ENCODE peak calls at places on chromosome 19, in ten cellular contexts. One of them, this sample, is unnamed.

GRCh38 chr19:53388168-53388567 is 6.8 kb upstream of the ZNF765 start:
- ATAC-seq in T-cell: no peak
- ATAC-seq in gastroesophageal sphincter: no peak
- ATAC-seq in upper lobe of right lung: no peak
- ATAC-seq in mucosa of descending colon: no peak
- ATAC-seq in esophagus mucosa: no peak
- ATAC-seq in stimulated activated naive CD8-positive, alpha-beta T cell treated with anti-CD3 and anti-CD28 coated beads, Interleukin-15, Interleukin-2, amounts not matched to agents 100 U/mL and 50 U/mL, for 24 hours: no peak
- ATAC-seq in DND-41: no peak
- ATAC-seq in activated T-cell treated with anti-CD3 and anti-CD28 coated beads, Interleukin-2, amount 50 U/mL, for 72 hours: no peak
- ATAC-seq in activated CD4-positive, CD25-positive, alpha-beta regulatory T cell treated with anti-CD3 and anti-CD28 coated beads, Interleukin-2, amount 50 U/mL, for 24 hours: no peak
- ATAC-seq in this sample: no peak

GRCh38 chr19:10514211-10515145 is 2.8 kb downstream of the S1PR5 start:
- ATAC-seq in T-cell: peak
- ATAC-seq in gastroesophageal sphincter: no peak
- ATAC-seq in upper lobe of right lung: no peak
- ATAC-seq in mucosa of descending colon: peak
- ATAC-seq in esophagus mucosa: no peak
- ATAC-seq in stimulated activated naive CD8-positive, alpha-beta T cell treated with anti-CD3 and anti-CD28 coated beads, Interleukin-15, Interleukin-2, amounts not matched to agents 100 U/mL and 50 U/mL, for 24 hours: peak
- ATAC-seq in DND-41: no peak
- ATAC-seq in activated T-cell treated with anti-CD3 and anti-CD28 coated beads, Interleukin-2, amount 50 U/mL, for 72 hours: peak
- ATAC-seq in activated CD4-positive, CD25-positive, alpha-beta regulatory T cell treated with anti-CD3 and anti-CD28 coated beads, Interleukin-2, amount 50 U/mL, for 24 hours: peak
- ATAC-seq in this sample: no peak

GRCh38 chr19:41307954-41308449 is 2.0 kb upstream of the CCDC97 start:
- ATAC-seq in T-cell: no peak
- ATAC-seq in gastroesophageal sphincter: no peak
- ATAC-seq in upper lobe of right lung: no peak
- ATAC-seq in mucosa of descending colon: no peak
- ATAC-seq in esophagus mucosa: no peak
- ATAC-seq in stimulated activated naive CD8-positive, alpha-beta T cell treated with anti-CD3 and anti-CD28 coated beads, Interleukin-15, Interleukin-2, amounts not matched to agents 100 U/mL and 50 U/mL, for 24 hours: no peak
- ATAC-seq in DND-41: no peak
- ATAC-seq in activated T-cell treated with anti-CD3 and anti-CD28 coated beads, Interleukin-2, amount 50 U/mL, for 72 hours: peak
- ATAC-seq in activated CD4-positive, CD25-positive, alpha-beta regulatory T cell treated with anti-CD3 and anti-CD28 coated beads, Interleukin-2, amount 50 U/mL, for 24 hours: peak
- ATAC-seq in this sample: peak

GRCh38 chr19:17136026-17136425 is 60.4 kb downstream of the MYO9B start:
- ATAC-seq in T-cell: no peak
- ATAC-seq in gastroesophageal sphincter: no peak
- ATAC-seq in upper lobe of right lung: no peak
- ATAC-seq in mucosa of descending colon: peak
- ATAC-seq in esophagus mucosa: no peak
- ATAC-seq in stimulated activated naive CD8-positive, alpha-beta T cell treated with anti-CD3 and anti-CD28 coated beads, Interleukin-15, Interleukin-2, amounts not matched to agents 100 U/mL and 50 U/mL, for 24 hours: no peak
- ATAC-seq in DND-41: no peak
- ATAC-seq in activated T-cell treated with anti-CD3 and anti-CD28 coated beads, Interleukin-2, amount 50 U/mL, for 72 hours: no peak
- ATAC-seq in activated CD4-positive, CD25-positive, alpha-beta regulatory T cell treated with anti-CD3 and anti-CD28 coated beads, Interleukin-2, amount 50 U/mL, for 24 hours: no peak
- ATAC-seq in this sample: no peak

GRCh38 chr19:33424181-33424580 is 50.7 kb downstream of the CEBPG start:
- ATAC-seq in T-cell: no peak
- ATAC-seq in gastroesophageal sphincter: no peak
- ATAC-seq in upper lobe of right lung: no peak
- ATAC-seq in mucosa of descending colon: no peak
- ATAC-seq in esophagus mucosa: no peak
- ATAC-seq in stimulated activated naive CD8-positive, alpha-beta T cell treated with anti-CD3 and anti-CD28 coated beads, Interleukin-15, Interleukin-2, amounts not matched to agents 100 U/mL and 50 U/mL, for 24 hours: no peak
- ATAC-seq in DND-41: no peak
- ATAC-seq in activated T-cell treated with anti-CD3 and anti-CD28 coated beads, Interleukin-2, amount 50 U/mL, for 72 hours: no peak
- ATAC-seq in activated CD4-positive, CD25-positive, alpha-beta regulatory T cell treated with anti-CD3 and anti-CD28 coated beads, Interleukin-2, amount 50 U/mL, for 24 hours: no peak
- ATAC-seq in this sample: no peak

GRCh38 chr19:35318679-35319448 is 10.1 kb upstream of the CD22 start:
- ATAC-seq in T-cell: no peak
- ATAC-seq in gastroesophageal sphincter: peak
- ATAC-seq in upper lobe of right lung: peak
- ATAC-seq in mucosa of descending colon: peak
- ATAC-seq in esophagus mucosa: peak
- ATAC-seq in stimulated activated naive CD8-positive, alpha-beta T cell treated with anti-CD3 and anti-CD28 coated beads, Interleukin-15, Interleukin-2, amounts not matched to agents 100 U/mL and 50 U/mL, for 24 hours: peak
- ATAC-seq in DND-41: no peak
- ATAC-seq in activated T-cell treated with anti-CD3 and anti-CD28 coated beads, Interleukin-2, amount 50 U/mL, for 72 hours: peak
- ATAC-seq in activated CD4-positive, CD25-positive, alpha-beta regulatory T cell treated with anti-CD3 and anti-CD28 coated beads, Interleukin-2, amount 50 U/mL, for 24 hours: peak
- ATAC-seq in this sample: peak

GRCh38 chr19:16367269-16367683 is 42.6 kb downstream of the KLF2 start:
- ATAC-seq in T-cell: no peak
- ATAC-seq in gastroesophageal sphincter: no peak
- ATAC-seq in upper lobe of right lung: no peak
- ATAC-seq in mucosa of descending colon: no peak
- ATAC-seq in esophagus mucosa: no peak
- ATAC-seq in stimulated activated naive CD8-positive, alpha-beta T cell treated with anti-CD3 and anti-CD28 coated beads, Interleukin-15, Interleukin-2, amounts not matched to agents 100 U/mL and 50 U/mL, for 24 hours: peak
- ATAC-seq in DND-41: peak
- ATAC-seq in activated T-cell treated with anti-CD3 and anti-CD28 coated beads, Interleukin-2, amount 50 U/mL, for 72 hours: peak
- ATAC-seq in activated CD4-positive, CD25-positive, alpha-beta regulatory T cell treated with anti-CD3 and anti-CD28 coated beads, Interleukin-2, amount 50 U/mL, for 24 hours: peak
- ATAC-seq in this sample: peak

GRCh38 chr19:50008532-50008931 is 16.6 kb downstream of the VRK3 start:
- ATAC-seq in T-cell: no peak
- ATAC-seq in gastroesophageal sphincter: no peak
- ATAC-seq in upper lobe of right lung: peak
- ATAC-seq in mucosa of descending colon: peak
- ATAC-seq in esophagus mucosa: no peak
- ATAC-seq in stimulated activated naive CD8-positive, alpha-beta T cell treated with anti-CD3 and anti-CD28 coated beads, Interleukin-15, Interleukin-2, amounts not matched to agents 100 U/mL and 50 U/mL, for 24 hours: no peak
- ATAC-seq in DND-41: no peak
- ATAC-seq in activated T-cell treated with anti-CD3 and anti-CD28 coated beads, Interleukin-2, amount 50 U/mL, for 72 hours: no peak
- ATAC-seq in activated CD4-positive, CD25-positive, alpha-beta regulatory T cell treated with anti-CD3 and anti-CD28 coated beads, Interleukin-2, amount 50 U/mL, for 24 hours: no peak
- ATAC-seq in this sample: no peak

GRCh38 chr19:13918726-13919411 is 12.9 kb downstream of the CC2D1A start:
- ATAC-seq in T-cell: no peak
- ATAC-seq in gastroesophageal sphincter: no peak
- ATAC-seq in upper lobe of right lung: no peak
- ATAC-seq in mucosa of descending colon: peak
- ATAC-seq in esophagus mucosa: peak
- ATAC-seq in stimulated activated naive CD8-positive, alpha-beta T cell treated with anti-CD3 and anti-CD28 coated beads, Interleukin-15, Interleukin-2, amounts not matched to agents 100 U/mL and 50 U/mL, for 24 hours: no peak
- ATAC-seq in DND-41: no peak
- ATAC-seq in activated T-cell treated with anti-CD3 and anti-CD28 coated beads, Interleukin-2, amount 50 U/mL, for 72 hours: no peak
- ATAC-seq in activated CD4-positive, CD25-positive, alpha-beta regulatory T cell treated with anti-CD3 and anti-CD28 coated beads, Interleukin-2, amount 50 U/mL, for 24 hours: no peak
- ATAC-seq in this sample: no peak

GRCh38 chr19:57830071-57830602 is at the start of gene ZNF587B:
- ATAC-seq in T-cell: no peak
- ATAC-seq in gastroesophageal sphincter: peak
- ATAC-seq in upper lobe of right lung: peak
- ATAC-seq in mucosa of descending colon: peak
- ATAC-seq in esophagus mucosa: peak
- ATAC-seq in stimulated activated naive CD8-positive, alpha-beta T cell treated with anti-CD3 and anti-CD28 coated beads, Interleukin-15, Interleukin-2, amounts not matched to agents 100 U/mL and 50 U/mL, for 24 hours: no peak
- ATAC-seq in DND-41: peak
- ATAC-seq in activated T-cell treated with anti-CD3 and anti-CD28 coated beads, Interleukin-2, amount 50 U/mL, for 72 hours: no peak
- ATAC-seq in activated CD4-positive, CD25-positive, alpha-beta regulatory T cell treated with anti-CD3 and anti-CD28 coated beads, Interleukin-2, amount 50 U/mL, for 24 hours: no peak
- ATAC-seq in this sample: no peak

GRCh38 chr19:40335101-40335500 is 13.1 kb downstream of the C19orf47 start:
- ATAC-seq in T-cell: no peak
- ATAC-seq in gastroesophageal sphincter: no peak
- ATAC-seq in upper lobe of right lung: no peak
- ATAC-seq in mucosa of descending colon: no peak
- ATAC-seq in esophagus mucosa: no peak
- ATAC-seq in stimulated activated naive CD8-positive, alpha-beta T cell treated with anti-CD3 and anti-CD28 coated beads, Interleukin-15, Interleukin-2, amounts not matched to agents 100 U/mL and 50 U/mL, for 24 hours: no peak
- ATAC-seq in DND-41: no peak
- ATAC-seq in activated T-cell treated with anti-CD3 and anti-CD28 coated beads, Interleukin-2, amount 50 U/mL, for 72 hours: no peak
- ATAC-seq in activated CD4-positive, CD25-positive, alpha-beta regulatory T cell treated with anti-CD3 and anti-CD28 coated beads, Interleukin-2, amount 50 U/mL, for 24 hours: no peak
- ATAC-seq in this sample: no peak

GRCh38 chr19:37957176-37957575 is 50.2 kb downstream of the SIPA1L3 start:
- ATAC-seq in T-cell: no peak
- ATAC-seq in gastroesophageal sphincter: no peak
- ATAC-seq in upper lobe of right lung: no peak
- ATAC-seq in mucosa of descending colon: no peak
- ATAC-seq in esophagus mucosa: no peak
- ATAC-seq in stimulated activated naive CD8-positive, alpha-beta T cell treated with anti-CD3 and anti-CD28 coated beads, Interleukin-15, Interleukin-2, amounts not matched to agents 100 U/mL and 50 U/mL, for 24 hours: no peak
- ATAC-seq in DND-41: no peak
- ATAC-seq in activated T-cell treated with anti-CD3 and anti-CD28 coated beads, Interleukin-2, amount 50 U/mL, for 72 hours: no peak
- ATAC-seq in activated CD4-positive, CD25-positive, alpha-beta regulatory T cell treated with anti-CD3 and anti-CD28 coated beads, Interleukin-2, amount 50 U/mL, for 24 hours: no peak
- ATAC-seq in this sample: no peak

GRCh38 chr19:7348587-7349230 is at the start of gene ARHGEF18:
- ATAC-seq in T-cell: peak
- ATAC-seq in gastroesophageal sphincter: peak
- ATAC-seq in upper lobe of right lung: peak
- ATAC-seq in mucosa of descending colon: peak
- ATAC-seq in esophagus mucosa: peak
- ATAC-seq in stimulated activated naive CD8-positive, alpha-beta T cell treated with anti-CD3 and anti-CD28 coated beads, Interleukin-15, Interleukin-2, amounts not matched to agents 100 U/mL and 50 U/mL, for 24 hours: peak
- ATAC-seq in DND-41: peak
- ATAC-seq in activated T-cell treated with anti-CD3 and anti-CD28 coated beads, Interleukin-2, amount 50 U/mL, for 72 hours: peak
- ATAC-seq in activated CD4-positive, CD25-positive, alpha-beta regulatory T cell treated with anti-CD3 and anti-CD28 coated beads, Interleukin-2, amount 50 U/mL, for 24 hours: peak
- ATAC-seq in this sample: peak

GRCh38 chr19:46159893-46160775 is 12.1 kb downstream of the IGFL2 start:
- ATAC-seq in T-cell: no peak
- ATAC-seq in gastroesophageal sphincter: no peak
- ATAC-seq in upper lobe of right lung: no peak
- ATAC-seq in mucosa of descending colon: peak
- ATAC-seq in esophagus mucosa: no peak
- ATAC-seq in stimulated activated naive CD8-positive, alpha-beta T cell treated with anti-CD3 and anti-CD28 coated beads, Interleukin-15, Interleukin-2, amounts not matched to agents 100 U/mL and 50 U/mL, for 24 hours: no peak
- ATAC-seq in DND-41: no peak
- ATAC-seq in activated T-cell treated with anti-CD3 and anti-CD28 coated beads, Interleukin-2, amount 50 U/mL, for 72 hours: no peak
- ATAC-seq in activated CD4-positive, CD25-positive, alpha-beta regulatory T cell treated with anti-CD3 and anti-CD28 coated beads, Interleukin-2, amount 50 U/mL, for 24 hours: no peak
- ATAC-seq in this sample: no peak

GRCh38 chr19:5102520-5102919 is 133.6 kb downstream of the KDM4B start:
- ATAC-seq in T-cell: no peak
- ATAC-seq in gastroesophageal sphincter: no peak
- ATAC-seq in upper lobe of right lung: no peak
- ATAC-seq in mucosa of descending colon: no peak
- ATAC-seq in esophagus mucosa: no peak
- ATAC-seq in stimulated activated naive CD8-positive, alpha-beta T cell treated with anti-CD3 and anti-CD28 coated beads, Interleukin-15, Interleukin-2, amounts not matched to agents 100 U/mL and 50 U/mL, for 24 hours: no peak
- ATAC-seq in DND-41: no peak
- ATAC-seq in activated T-cell treated with anti-CD3 and anti-CD28 coated beads, Interleukin-2, amount 50 U/mL, for 72 hours: no peak
- ATAC-seq in activated CD4-positive, CD25-positive, alpha-beta regulatory T cell treated with anti-CD3 and anti-CD28 coated beads, Interleukin-2, amount 50 U/mL, for 24 hours: no peak
- ATAC-seq in this sample: no peak

GRCh38 chr19:35725216-35725861 is 7.5 kb downstream of the KMT2B start:
- ATAC-seq in T-cell: no peak
- ATAC-seq in gastroesophageal sphincter: no peak
- ATAC-seq in upper lobe of right lung: no peak
- ATAC-seq in mucosa of descending colon: no peak
- ATAC-seq in esophagus mucosa: no peak
- ATAC-seq in stimulated activated naive CD8-positive, alpha-beta T cell treated with anti-CD3 and anti-CD28 coated beads, Interleukin-15, Interleukin-2, amounts not matched to agents 100 U/mL and 50 U/mL, for 24 hours: no peak
- ATAC-seq in DND-41: no peak
- ATAC-seq in activated T-cell treated with anti-CD3 and anti-CD28 coated beads, Interleukin-2, amount 50 U/mL, for 72 hours: no peak
- ATAC-seq in activated CD4-positive, CD25-positive, alpha-beta regulatory T cell treated with anti-CD3 and anti-CD28 coated beads, Interleukin-2, amount 50 U/mL, for 24 hours: no peak
- ATAC-seq in this sample: no peak

GRCh38 chr19:14061751-14062557 is at the start of gene PALM3:
- ATAC-seq in T-cell: no peak
- ATAC-seq in gastroesophageal sphincter: no peak
- ATAC-seq in upper lobe of right lung: peak
- ATAC-seq in mucosa of descending colon: peak
- ATAC-seq in esophagus mucosa: peak
- ATAC-seq in stimulated activated naive CD8-positive, alpha-beta T cell treated with anti-CD3 and anti-CD28 coated beads, Interleukin-15, Interleukin-2, amounts not matched to agents 100 U/mL and 50 U/mL, for 24 hours: no peak
- ATAC-seq in DND-41: no peak
- ATAC-seq in activated T-cell treated with anti-CD3 and anti-CD28 coated beads, Interleukin-2, amount 50 U/mL, for 72 hours: no peak
- ATAC-seq in activated CD4-positive, CD25-positive, alpha-beta regulatory T cell treated with anti-CD3 and anti-CD28 coated beads, Interleukin-2, amount 50 U/mL, for 24 hours: no peak
- ATAC-seq in this sample: no peak

GRCh38 chr19:51681286-51681956 is 11.7 kb upstream of the SPACA6 start:
- ATAC-seq in T-cell: no peak
- ATAC-seq in gastroesophageal sphincter: peak
- ATAC-seq in upper lobe of right lung: peak
- ATAC-seq in mucosa of descending colon: no peak
- ATAC-seq in esophagus mucosa: no peak
- ATAC-seq in stimulated activated naive CD8-positive, alpha-beta T cell treated with anti-CD3 and anti-CD28 coated beads, Interleukin-15, Interleukin-2, amounts not matched to agents 100 U/mL and 50 U/mL, for 24 hours: no peak
- ATAC-seq in DND-41: no peak
- ATAC-seq in activated T-cell treated with anti-CD3 and anti-CD28 coated beads, Interleukin-2, amount 50 U/mL, for 72 hours: no peak
- ATAC-seq in activated CD4-positive, CD25-positive, alpha-beta regulatory T cell treated with anti-CD3 and anti-CD28 coated beads, Interleukin-2, amount 50 U/mL, for 24 hours: no peak
- ATAC-seq in this sample: no peak

GRCh38 chr19:48258350-48258749 is 2.6 kb upstream of the CARD8 start:
- ATAC-seq in T-cell: no peak
- ATAC-seq in gastroesophageal sphincter: no peak
- ATAC-seq in upper lobe of right lung: no peak
- ATAC-seq in mucosa of descending colon: no peak
- ATAC-seq in esophagus mucosa: no peak
- ATAC-seq in stimulated activated naive CD8-positive, alpha-beta T cell treated with anti-CD3 and anti-CD28 coated beads, Interleukin-15, Interleukin-2, amounts not matched to agents 100 U/mL and 50 U/mL, for 24 hours: peak
- ATAC-seq in DND-41: no peak
- ATAC-seq in activated T-cell treated with anti-CD3 and anti-CD28 coated beads, Interleukin-2, amount 50 U/mL, for 72 hours: peak
- ATAC-seq in activated CD4-positive, CD25-positive, alpha-beta regulatory T cell treated with anti-CD3 and anti-CD28 coated beads, Interleukin-2, amount 50 U/mL, for 24 hours: peak
- ATAC-seq in this sample: peak

GRCh38 chr19:46890423-46891170 is 29.8 kb downstream of the ARHGAP35 start:
- ATAC-seq in T-cell: no peak
- ATAC-seq in gastroesophageal sphincter: peak
- ATAC-seq in upper lobe of right lung: peak
- ATAC-seq in mucosa of descending colon: peak
- ATAC-seq in esophagus mucosa: peak
- ATAC-seq in stimulated activated naive CD8-positive, alpha-beta T cell treated with anti-CD3 and anti-CD28 coated beads, Interleukin-15, Interleukin-2, amounts not matched to agents 100 U/mL and 50 U/mL, for 24 hours: no peak
- ATAC-seq in DND-41: no peak
- ATAC-seq in activated T-cell treated with anti-CD3 and anti-CD28 coated beads, Interleukin-2, amount 50 U/mL, for 72 hours: no peak
- ATAC-seq in activated CD4-positive, CD25-positive, alpha-beta regulatory T cell treated with anti-CD3 and anti-CD28 coated beads, Interleukin-2, amount 50 U/mL, for 24 hours: no peak
- ATAC-seq in this sample: no peak